ENCODE peak calls at places on chromosomes 13 and 19, in ten cellular contexts. C is CD4-positive, alpha-beta T cell; S is heart left ventricle; L is uterus; D is colonic mucosa; M is astrocyte; A is A549; Q is thyroid gland; E is esophagus muscularis mucosa; K is CD8-positive, alpha-beta memory T cell. G is an unnamed sample. For H3K9me3, the result is how much of the 10 kb centered on the place peaks cover.

GRCh38 chr19:38739440-38740251 is 4.6 kb downstream of the CAPN12 start:
- DNase-seq in A (no peak), L (no peak), C (no peak), M (no peak), D (no peak), K (no peak), S (no peak), Q (no peak), E (no peak), G (no peak)

GRCh38 chr13:76856141-76856571 is 30.0 kb downstream of the KCTD12 start:
- DNase-seq in K (no peak), D (no peak), L (no peak), A (no peak), S (no peak), M (peak), Q (no peak), C (no peak), E (no peak), G (no peak)

GRCh38 chr19:51689751-51690358 is 3.3 kb upstream of the SPACA6 start:
- DNase-seq in C (no peak), Q (peak), S (peak), A (peak), E (peak), K (no peak), M (no peak), D (peak), L (peak), G (no peak)

GRCh38 chr13:72983085-72983768 is 75.6 kb upstream of the KLF5 start:
- DNase-seq in S (no peak), E (no peak), C (no peak), M (peak), A (no peak), Q (peak), D (peak), K (no peak), L (no peak), G (peak)

GRCh38 chr19:1042689-1043511 is 3.0 kb downstream of the ABCA7 start:
- DNase-seq in E (no peak), Q (peak), D (peak), A (no peak), S (no peak), M (no peak), L (no peak), K (no peak), C (no peak), G (no peak)

GRCh38 chr19:2331601-2332246 is 3.2 kb downstream of the SPPL2B start:
- DNase-seq in S (no peak), K (no peak), Q (no peak), L (no peak), A (no peak), E (no peak), C (no peak), M (no peak), D (no peak), G (no peak)

GRCh38 chr13:114115191-114115671 is 17.2 kb downstream of the RASA3 start:
- DNase-seq in Q (no peak), C (no peak), L (peak), D (peak), M (peak), S (peak), A (no peak), K (no peak), E (no peak), G (peak)

GRCh38 chr19:1009043-1009975 is 9.1 kb downstream of the GRIN3B start:
- DNase-seq in S (no peak), M (no peak), L (peak), A (no peak), K (no peak), Q (no peak), D (no peak), E (no peak), C (no peak), G (no peak)

GRCh38 chr13:48749699-48750473 is 96.2 kb downstream of the CYSLTR2 start:
- DNase-seq in C (peak), Q (peak), S (peak), L (peak), D (peak), E (peak), K (peak), M (peak), A (peak), G (peak)

GRCh38 chr19:17097593-17098126 is 22.1 kb downstream of the MYO9B start:
- DNase-seq in Q (no peak), K (no peak), L (peak), A (no peak), E (no peak), M (no peak), C (no peak), S (no peak), D (no peak), G (no peak)

GRCh38 chr19:32779082-32779481 is 59.5 kb downstream of the TDRD12 start:
- DNase-seq in S (no peak), Q (no peak), C (no peak), L (no peak), E (no peak), A (no peak), K (no peak), D (no peak), M (no peak), G (no peak)

GRCh38 chr19:46639356-46640061 is 3.5 kb upstream of the GNG8 start:
- DNase-seq in E (no peak), S (peak), A (no peak), Q (no peak), M (peak), L (peak), K (no peak), D (peak), C (no peak), G (no peak)

GRCh38 chr13:112781881-112782361 is 92.1 kb downstream of the ATP11A start:
- DNase-seq in D (no peak), S (peak), L (no peak), M (peak), Q (peak), E (no peak), A (no peak), K (no peak), C (no peak), G (peak)

GRCh38 chr19:55495646-55496349 is 7.6 kb downstream of the SSC5D start:
- DNase-seq in K (no peak), M (no peak), C (no peak), S (no peak), A (no peak), E (no peak), D (no peak), Q (no peak), L (no peak), G (no peak)

GRCh38 chr19:40223135-40223822 is 3.2 kb downstream of the CCNP start:
- DNase-seq in C (peak), S (no peak), L (no peak), M (no peak), D (peak), K (peak), E (no peak), Q (no peak), A (no peak), G (peak)

GRCh38 chr13:37131092-37131491 is 25.6 kb upstream of the CSNK1A1L start:
- DNase-seq in A (no peak), D (no peak), S (no peak), Q (no peak), K (no peak), M (no peak), E (no peak), C (no peak), L (no peak), G (no peak)

GRCh38 chr19:51016798-51017683 is 2.5 kb downstream of the KLK10 start:
- DNase-seq in E (no peak), M (no peak), D (no peak), A (peak), K (peak), S (peak), L (no peak), C (peak), Q (peak), G (peak)

GRCh38 chr13:44903596-44903995 is 85.7 kb downstream of the NUFIP1 start:
- DNase-seq in E (peak), L (peak), S (peak), K (no peak), C (no peak), D (peak), M (peak), A (no peak), Q (peak), G (peak)

GRCh38 chr19:31066385-31066784 is 282.9 kb downstream of the TSHZ3 start:
- DNase-seq in M (peak), C (no peak), K (no peak), A (peak), D (no peak), S (no peak), L (no peak), E (no peak), Q (peak), G (no peak)

GRCh38 chr13:72151241-72151640 is 284.2 kb upstream of the DACH1 start:
- DNase-seq in K (no peak), D (no peak), E (no peak), S (no peak), Q (no peak), C (no peak), M (peak), A (no peak), L (no peak), G (no peak)

GRCh38 chr13:36999054-36999927 is at the start of gene ALG5:
- DNase-seq in Q (peak), C (peak), E (peak), M (peak), S (peak), L (peak), K (peak), D (peak), A (peak), G (peak)

GRCh38 chr19:33752018-33752790 is 44.5 kb upstream of the KCTD15 start:
- DNase-seq in S (no peak), L (no peak), Q (no peak), E (no peak), D (no peak), C (no peak), K (no peak), A (no peak), M (no peak), G (no peak)

GRCh38 chr13:42836930-42837329 is 55.5 kb downstream of the FAM216B start:
- DNase-seq in C (no peak), D (no peak), M (peak), Q (no peak), L (no peak), K (no peak), E (no peak), A (peak), S (no peak), G (no peak)

GRCh38 chr13:46211521-46212351 is at the start of gene LRRC63:
- DNase-seq in L (peak), K (peak), D (peak), S (peak), E (no peak), A (peak), M (peak), Q (peak), C (peak), G (peak)

GRCh38 chr19:51742736-51743288 is 8.9 kb downstream of the FPR1 start:
- DNase-seq in D (no peak), K (no peak), A (no peak), S (no peak), Q (no peak), L (no peak), M (peak), C (no peak), E (no peak), G (no peak)

GRCh38 chr19:28137772-28138171 is 1075.2 kb downstream of the UQCRFS1 start:
- DNase-seq in E (no peak), M (no peak), K (no peak), D (no peak), L (no peak), S (no peak), Q (no peak), C (no peak), A (no peak), G (no peak)

DNA sequence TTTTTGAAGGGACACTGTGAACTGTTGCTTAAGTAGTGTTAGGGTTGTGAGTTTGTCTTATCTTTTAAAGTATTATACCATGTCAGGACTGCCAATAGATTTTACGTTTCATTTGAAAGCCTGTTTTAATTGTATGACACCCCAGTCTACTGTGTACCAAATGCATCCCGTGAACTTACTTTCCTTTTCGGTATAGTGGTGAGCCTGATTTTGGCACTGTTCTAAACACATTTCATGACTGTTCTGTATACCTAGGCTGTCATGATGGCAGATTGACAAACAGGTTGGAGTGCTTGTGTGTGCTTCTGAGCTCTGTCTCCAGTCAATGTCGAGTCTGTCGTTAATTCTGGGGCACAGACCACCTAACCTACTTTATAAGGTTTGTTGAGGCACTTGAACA is 740 bp downstream of the PCCA start:
- DNase-seq in D (peak), Q (no peak), M (peak), C (no peak), L (no peak), E (no peak), K (peak), S (no peak), A (no peak), G (no peak)
- H3K27ac ChIP-seq in D (peak), Q (no peak), M (peak), C (no peak), L (peak), E (peak), K (peak), S (peak), A (peak), G (peak)

GRCh38 chr19:21748088-21748487 is 19.3 kb downstream of the ZNF100 start:
- DNase-seq in C (no peak), M (no peak), D (no peak), A (no peak), L (no peak), S (no peak), E (no peak), K (no peak), Q (no peak), G (no peak)
- H3K9me3 ChIP-seq in C (under half), M (under half), D (under half), A (under half), L (under half), S (under half), E (under half), K (under half), Q (under half), G (under half)

GRCh38 chr13:106376411-106377112 is 158.9 kb downstream of the EFNB2 start:
- DNase-seq in A (peak), M (peak), E (no peak), Q (no peak), D (no peak), C (no peak), K (no peak), S (no peak), L (peak), G (peak)
- H3K27ac ChIP-seq in A (peak), M (peak), E (no peak), Q (no peak), D (no peak), C (no peak), K (no peak), S (no peak), L (no peak), G (no peak)

GRCh38 chr19:45324349-45324907 is 1.8 kb upstream of the CKM start:
- DNase-seq in M (no peak), S (no peak), L (no peak), K (no peak), Q (no peak), D (no peak), E (no peak), C (no peak), A (no peak), G (no peak)

GRCh38 chr19:45323671-45324081 is 1.0 kb upstream of the CKM start:
- DNase-seq in C (no peak), Q (no peak), L (no peak), D (no peak), K (no peak), M (no peak), A (no peak), S (peak), E (no peak), G (peak)

GRCh38 chr19:45331411-45331810 is 8.7 kb upstream of the CKM start:
- DNase-seq in C (no peak), Q (no peak), L (no peak), D (no peak), A (no peak), K (no peak), M (no peak), E (no peak), S (no peak), G (no peak)

GRCh38 chr19:45322744-45323281 is at the start of gene CKM:
- DNase-seq in L (no peak), S (peak), M (no peak), E (no peak), A (no peak), Q (no peak), C (no peak), K (no peak), D (no peak), G (no peak)

DNA sequence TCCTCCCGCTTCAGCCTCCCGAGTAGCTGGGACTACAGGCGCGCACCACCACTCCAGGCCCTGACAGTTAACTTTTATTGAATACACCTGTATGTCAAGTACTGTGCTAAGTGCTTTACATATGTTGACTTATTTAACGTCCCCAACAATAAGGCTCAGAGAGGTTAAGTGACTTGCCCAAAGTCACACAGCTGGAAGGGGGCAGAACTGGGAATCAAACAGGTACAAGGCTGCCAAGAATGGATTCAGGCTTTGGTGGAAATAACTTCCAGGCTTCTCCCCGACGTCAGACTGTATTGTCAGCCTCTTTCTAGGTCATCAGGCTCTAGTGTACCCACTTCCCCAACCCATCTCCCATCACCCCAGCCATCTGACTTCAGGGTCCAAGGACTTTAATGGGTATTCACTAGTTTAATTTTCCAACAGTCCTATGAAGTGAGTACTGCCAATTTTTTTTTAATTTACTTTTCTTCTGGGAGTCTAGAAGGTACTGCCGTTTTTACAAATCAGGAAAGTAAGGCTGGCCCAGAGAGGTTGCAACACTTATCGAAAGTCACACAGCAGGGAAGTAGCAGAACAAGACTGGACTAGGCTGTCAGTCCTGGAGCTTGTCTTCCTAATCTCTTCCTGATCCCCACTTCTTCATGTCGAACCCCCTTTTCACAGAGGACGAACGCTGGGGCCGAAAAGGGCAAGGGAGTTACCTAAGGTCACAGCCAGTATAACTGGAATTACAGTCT is 4.9 kb upstream of the CKM start:
- DNase-seq in A (no peak), L (no peak), E (no peak), M (no peak), D (no peak), Q (no peak), S (no peak), K (no peak), C (no peak), G (no peak)
- H3K9me3 ChIP-seq in A (under half), L (under half), E (under half), M (under half), D (under half), Q (under half), S (under half), K (under half), C (under half), G (under half)

DNA sequence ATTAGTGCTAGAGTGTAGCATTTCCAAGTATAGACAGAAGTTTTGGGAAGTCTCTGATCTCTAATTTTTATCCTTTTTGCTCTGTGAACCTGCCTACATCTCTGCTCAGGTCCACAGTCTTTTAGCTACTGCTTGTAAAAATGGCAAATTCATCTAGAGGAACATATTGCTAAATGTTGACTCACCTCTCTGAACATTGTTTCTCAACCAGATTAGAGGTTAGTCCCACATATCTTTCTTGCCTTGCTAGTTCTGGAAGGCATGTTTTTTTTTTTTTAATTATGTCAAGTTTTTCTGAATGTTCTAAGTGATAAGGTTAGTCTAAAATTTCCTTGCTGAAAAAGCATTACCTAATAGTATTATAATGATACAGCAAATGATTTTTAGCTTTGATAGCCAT is 2889.6 kb upstream of the PCDH20 start:
- DNase-seq in L (no peak), A (no peak), S (no peak), M (peak), E (no peak), D (no peak), C (no peak), K (no peak), Q (no peak), G (no peak)
- H3K27ac ChIP-seq in L (no peak), A (no peak), S (no peak), M (no peak), E (no peak), D (no peak), C (no peak), K (no peak), Q (no peak), G (no peak)

GRCh38 chr19:6682607-6683128 is 12.7 kb upstream of the TNFSF14 start:
- DNase-seq in S (no peak), E (no peak), M (no peak), C (no peak), L (no peak), A (no peak), K (no peak), Q (no peak), D (no peak), G (no peak)
- H3K9me3 ChIP-seq in S (under half), E (under half), M (under half), C (under half), L (under half), A (under half), K (under half), Q (under half), D (under half), G (under half)

G was measured in stomach.